ENCODE peak calls at places on chromosomes 3 and 15, in five cellular contexts. N, Y, V, R and L are unnamed samples.
A peak's percentile ranks its signal among the peaks of the same experiment; 100 is the strongest.

GRCh38 chr3:69236808-69237707 is 114.7 kb upstream of the LMOD3 start:
- DNase-seq in N (no peak), Y (no peak), V (no peak), R (no peak), L (no peak)

GRCh38 chr3:126895178-126896066 is 87.5 kb upstream of the PLXNA1 start:
- DNase-seq in N (no peak), Y (no peak), V (peak; percentile 39), R (peak; percentile 59), L (no peak)

GRCh38 chr3:100518983-100519382 is 26.6 kb downstream of the TMEM45A start:
- DNase-seq in N (no peak), Y (no peak), V (no peak), R (peak; percentile 68), L (no peak)

GRCh38 chr3:169241575-169241927 is 422.0 kb downstream of the MECOM start:
- DNase-seq in N (no peak), Y (no peak), V (no peak), R (peak; percentile 26), L (no peak)

GRCh38 chr3:195703776-195704175 is 17.0 kb upstream of the MUC20 start:
- DNase-seq in N (no peak), Y (no peak), V (no peak), R (no peak), L (no peak)

GRCh38 chr3:121018917-121019321 is 110.9 kb downstream of the STXBP5L start:
- DNase-seq in N (peak; percentile 1), Y (peak; percentile 31), V (no peak), R (peak; percentile 79), L (no peak)

GRCh38 chr3:184339016-184339415 is 1.6 kb downstream of the FAM131A start:
- DNase-seq in N (no peak), Y (no peak), V (no peak), R (no peak), L (no peak)

GRCh38 chr3:163508212-163508611 is 1570.1 kb downstream of the SI start:
- DNase-seq in N (no peak), Y (no peak), V (peak; percentile 11), R (no peak), L (no peak)

GRCh38 chr15:25733856-25734679 is 129.1 kb downstream of the ATP10A start:
- DNase-seq in N (peak; percentile 69), Y (no peak), V (no peak), R (no peak), L (no peak)

GRCh38 chr15:101104186-101104585 is 147.7 kb downstream of the CHSY1 start:
- DNase-seq in N (no peak), Y (no peak), V (no peak), R (no peak), L (no peak)

GRCh38 chr3:179100652-179101051 is 29.0 kb upstream of the ZMAT3 start:
- DNase-seq in N (no peak), Y (no peak), V (no peak), R (peak; percentile 71), L (no peak)

GRCh38 chr3:69166446-69166845 is 44.1 kb upstream of the LMOD3 start:
- DNase-seq in N (no peak), Y (no peak), V (no peak), R (no peak), L (no peak)

GRCh38 chr15:63498815-63499549 is 5.4 kb upstream of the USP3 start:
- DNase-seq in N (no peak), Y (no peak), V (no peak), R (no peak), L (no peak)

GRCh38 chr15:63500265-63501250 is 3.8 kb upstream of the USP3 start:
- DNase-seq in N (no peak), Y (no peak), V (peak; percentile 74), R (no peak), L (no peak)

GRCh38 chr15:63501256-63502089 is 2.9 kb upstream of the USP3 start:
- DNase-seq in N (peak; percentile 84), Y (peak; percentile 53), V (peak; percentile 87), R (peak; percentile 84), L (peak; percentile 94)

GRCh38 chr15:63497642-63498100 is 6.7 kb upstream of the USP3 start:
- DNase-seq in N (no peak), Y (no peak), V (no peak), R (no peak), L (no peak)

DNA sequence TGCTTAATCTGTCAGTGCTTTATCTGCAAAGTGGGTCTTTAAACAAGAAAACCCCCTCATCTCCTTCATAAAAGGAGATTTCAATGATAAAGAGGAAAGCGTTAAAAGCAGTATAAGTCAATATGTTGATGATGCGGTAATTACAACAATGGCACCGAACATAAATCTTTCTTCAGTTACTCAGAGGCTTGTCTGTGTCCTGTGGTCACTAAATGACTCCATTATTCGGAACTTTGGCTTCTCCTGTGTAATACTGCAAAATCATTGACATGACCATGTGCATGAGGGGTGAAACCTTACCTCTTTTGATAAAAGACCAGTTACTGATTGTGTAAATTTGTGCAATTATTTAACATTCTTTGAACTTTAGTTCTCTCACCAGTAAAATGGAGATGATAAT is 4.8 kb upstream of the USP3 start:
- DNase-seq in N (no peak), Y (no peak), V (no peak), R (no peak), L (no peak)
- H3K27me3 ChIP-seq in N (no peaks in the 10 kb centered on the region), Y (peaks cover 34% of the 10 kb centered on the region), V (no peaks in the 10 kb centered on the region), R (no peaks in the 10 kb centered on the region), L (no peaks in the 10 kb centered on the region)

GRCh38 chr3:58783845-58784244 is 117.3 kb upstream of the FAM3D start:
- DNase-seq in N (no peak), Y (no peak), V (no peak), R (no peak), L (no peak)
- H3K9me3 ChIP-seq in N (peaks cover 17% of the 10 kb centered on the region), Y (no peaks in the 10 kb centered on the region), V (no peaks in the 10 kb centered on the region), R (peaks cover 3% of the 10 kb centered on the region), L (peaks cover 21% of the 10 kb centered on the region)

GRCh38 chr3:138440137-138440536 is 5.7 kb downstream of the ESYT3 start:
- DNase-seq in N (peak; percentile 54), Y (no peak), V (no peak), R (no peak), L (no peak)

GRCh38 chr3:138437281-138437680 is 2.9 kb downstream of the ESYT3 start:
- DNase-seq in N (no peak), Y (peak; percentile 32), V (no peak), R (no peak), L (no peak)

GRCh38 chr3:138439646-138440045 is 5.2 kb downstream of the ESYT3 start:
- DNase-seq in N (no peak), Y (no peak), V (no peak), R (no peak), L (no peak)

GRCh38 chr3:138440596-138440995 is 6.2 kb downstream of the ESYT3 start:
- DNase-seq in N (no peak), Y (no peak), V (no peak), R (no peak), L (no peak)

GRCh38 chr3:138438896-138439295 is 4.5 kb downstream of the ESYT3 start:
- DNase-seq in N (no peak), Y (peak; percentile 22), V (no peak), R (no peak), L (no peak)
- H3K27me3 ChIP-seq in N (no peaks in the 10 kb centered on the region), Y (peaks cover 6% of the 10 kb centered on the region), V (no peaks in the 10 kb centered on the region), R (no peaks in the 10 kb centered on the region), L (no peaks in the 10 kb centered on the region)

GRCh38 chr15:23806980-23807379 is 119.9 kb upstream of the NDN start:
- DNase-seq in N (no peak), Y (no peak), V (no peak), R (no peak), L (no peak)
- H3K9me3 ChIP-seq in N (no peaks in the 10 kb centered on the region), Y (peaks cover 67% of the 10 kb centered on the region), V (no peaks in the 10 kb centered on the region), R (peaks cover 42% of the 10 kb centered on the region), L (no peaks in the 10 kb centered on the region)

GRCh38 chr3:37825744-37826143 is 35.9 kb upstream of the CTDSPL start:
- DNase-seq in N (no peak), Y (no peak), V (no peak), R (no peak), L (no peak)
- H3K27me3 ChIP-seq in N (no peaks in the 10 kb centered on the region), Y (no peaks in the 10 kb centered on the region), V (no peaks in the 10 kb centered on the region), R (no peaks in the 10 kb centered on the region), L (no peaks in the 10 kb centered on the region)

DNA sequence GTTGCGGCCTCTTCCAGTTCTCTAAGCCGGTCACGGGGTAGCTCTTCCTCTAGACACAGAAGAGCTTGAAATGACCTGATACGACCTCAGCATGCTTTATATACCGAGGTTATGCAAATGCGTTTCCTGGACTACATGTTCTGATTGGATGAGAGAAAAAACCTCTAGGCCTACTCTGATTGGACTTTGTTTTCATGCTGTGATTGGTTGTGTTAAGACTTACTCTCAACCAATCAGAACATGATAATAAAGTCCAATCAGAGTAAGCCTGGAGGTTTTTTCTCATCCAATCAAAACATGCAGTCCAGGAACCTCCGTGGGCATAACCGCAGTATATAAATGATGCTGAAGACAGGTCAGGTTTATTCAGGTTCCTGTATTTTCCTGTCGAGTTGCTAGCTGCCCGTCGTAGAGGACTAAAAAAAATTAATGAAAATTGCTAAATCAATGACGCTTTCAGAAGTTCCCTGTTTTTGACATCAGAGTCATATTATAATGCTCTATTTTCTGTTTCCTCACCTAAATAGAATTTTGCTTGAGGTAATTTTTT is 177.4 kb downstream of the POTEB3 start:
- DNase-seq in N (no peak), Y (no peak), V (no peak), R (peak; percentile 5), L (no peak)
- H3K9me3 ChIP-seq in N (no peaks in the 10 kb centered on the region), Y (peaks cover 98% of the 10 kb centered on the region), V (no peaks in the 10 kb centered on the region), R (no peaks in the 10 kb centered on the region), L (no peaks in the 10 kb centered on the region)

DNA sequence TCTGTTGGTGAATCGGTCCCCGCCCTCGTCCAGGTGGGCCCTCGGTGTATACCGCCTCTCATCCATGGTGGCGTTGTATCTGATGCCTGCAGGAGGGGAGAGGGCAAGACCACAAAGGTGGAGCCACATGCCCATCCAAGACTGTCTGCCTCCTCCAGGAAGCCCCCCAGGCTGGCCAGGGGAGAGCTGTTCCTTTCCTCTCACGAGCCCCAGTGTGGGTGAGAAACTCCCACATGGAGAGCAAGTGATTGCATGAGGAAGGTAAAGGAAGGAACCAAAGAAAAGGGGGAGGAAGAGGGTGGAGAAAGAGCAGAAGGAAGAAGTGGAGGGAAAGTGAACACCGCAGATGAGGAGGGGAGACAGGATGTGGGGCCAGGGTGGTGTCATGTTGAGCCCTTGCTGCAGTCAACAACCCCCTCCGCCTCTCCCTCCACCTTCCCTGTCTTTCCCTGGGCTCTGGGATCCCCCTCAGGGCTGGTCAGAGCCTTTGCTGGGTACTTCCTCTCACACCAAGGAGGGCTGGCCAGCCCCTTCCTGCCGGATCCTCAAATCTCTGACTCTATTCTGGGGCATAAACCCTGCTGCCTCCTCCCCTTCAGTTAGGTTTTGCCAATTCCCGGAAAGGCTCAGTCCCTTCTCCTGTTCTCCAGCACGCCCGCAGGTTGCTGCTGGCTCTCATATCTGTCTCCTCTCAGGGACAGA is 49.3 kb downstream of the FEM1B start:
- DNase-seq in N (no peak), Y (no peak), V (no peak), R (no peak), L (no peak)
- H3K27me3 ChIP-seq in N (no peaks in the 10 kb centered on the region), Y (no peaks in the 10 kb centered on the region), V (no peaks in the 10 kb centered on the region), R (no peaks in the 10 kb centered on the region), L (no peaks in the 10 kb centered on the region)

GRCh38 chr3:43015572-43016512 is 36.7 kb downstream of the GASK1A start:
- DNase-seq in N (no peak), Y (no peak), V (no peak), R (no peak), L (peak; percentile 57)

GRCh38 chr3:43014216-43014615 is 35.1 kb downstream of the GASK1A start:
- DNase-seq in N (no peak), Y (no peak), V (no peak), R (no peak), L (no peak)

GRCh38 chr3:43016513-43016865 is 37.4 kb downstream of the GASK1A start:
- DNase-seq in N (no peak), Y (no peak), V (no peak), R (no peak), L (peak; percentile 37)

GRCh38 chr3:43013743-43014155 is 34.6 kb downstream of the GASK1A start:
- DNase-seq in N (no peak), Y (no peak), V (no peak), R (no peak), L (peak; percentile 34)

GRCh38 chr3:43014990-43015389 is 35.9 kb downstream of the GASK1A start:
- DNase-seq in N (no peak), Y (no peak), V (no peak), R (no peak), L (peak; percentile 41)
- H3K9me3 ChIP-seq in N (no peaks in the 10 kb centered on the region), Y (no peaks in the 10 kb centered on the region), V (no peaks in the 10 kb centered on the region), R (peaks cover 19% of the 10 kb centered on the region), L (no peaks in the 10 kb centered on the region)